ENCODE peak calls at places on chromosomes 7 and 10, in four cellular contexts. X is GM12878, J is WTC11, W is K562. A is an unnamed sample.

GRCh38 chr10:61084493-61084892 is 140.5 kb upstream of the RHOBTB1 start:
- DNase-seq in W (no peak), J (no peak), X (no peak), A (no peak)

GRCh38 chr7:149707448-149707886 is 65.9 kb downstream of the ZNF467 start:
- DNase-seq in W (peak), X (no peak), J (no peak), A (no peak)

GRCh38 chr10:129389194-129389593 is 77.8 kb upstream of the MGMT start:
- DNase-seq in J (no peak), W (no peak), X (no peak), A (no peak)

GRCh38 chr7:48786951-48787350 is 137.4 kb upstream of the CDC14C start:
- DNase-seq in J (no peak), X (no peak), W (no peak), A (no peak)

GRCh38 chr7:20330176-20330796 is 414 bp upstream of the ITGB8 start:
- DNase-seq in W (peak), X (no peak), J (peak), A (peak)

GRCh38 chr7:1359681-1360485 is 99.4 kb downstream of the MICALL2 start:
- DNase-seq in W (no peak), J (no peak), X (no peak), A (no peak)

GRCh38 chr7:17415955-17416354 is 117.5 kb downstream of the AHR start:
- DNase-seq in J (no peak), X (no peak), W (no peak), A (no peak)

GRCh38 chr7:96189129-96189815 is 132.6 kb downstream of the SLC25A13 start:
- DNase-seq in J (no peak), W (no peak), X (no peak), A (no peak)

GRCh38 chr7:157468221-157469111 is 131.7 kb downstream of the DNAJB6 start:
- DNase-seq in W (no peak), J (no peak), X (no peak), A (no peak)

GRCh38 chr10:11898372-11899066 is 75.4 kb downstream of the PROSER2 start:
- DNase-seq in W (peak), X (no peak), J (no peak), A (peak)

GRCh38 chr7:104328970-104329825 is 795 bp downstream of the LHFPL3 start:
- DNase-seq in W (no peak), X (no peak), J (peak), A (peak)

GRCh38 chr10:129940617-129941198 is 23.4 kb downstream of the EBF3 start:
- DNase-seq in X (no peak), W (no peak), J (no peak), A (no peak)

GRCh38 chr7:72405389-72405788 is 6.7 kb downstream of the CALN1 start:
- DNase-seq in J (no peak), W (peak), X (no peak), A (no peak)

GRCh38 chr7:127876393-127876792 is 154.8 kb downstream of the LRRC4 start:
- DNase-seq in J (no peak), X (no peak), W (no peak), A (no peak)

GRCh38 chr10:103080891-103081581 is 112.0 kb downstream of the NT5C2 start:
- DNase-seq in X (no peak), W (no peak), J (no peak), A (no peak)

GRCh38 chr10:11006428-11006825 is 11.2 kb upstream of the CELF2 start:
- DNase-seq in W (no peak), X (no peak), J (no peak), A (no peak)

GRCh38 chr7:22969010-22969431 is 44.9 kb downstream of the HYCC1 start:
- DNase-seq in J (no peak), X (no peak), W (no peak), A (no peak)

GRCh38 chr10:56911906-56912480 is 550.9 kb upstream of the ZWINT start:
- DNase-seq in J (no peak), X (no peak), W (no peak), A (no peak)

GRCh38 chr7:5266148-5267028 is 16.4 kb upstream of the SLC29A4 start:
- DNase-seq in J (peak), W (peak), X (no peak), A (peak)

GRCh38 chr10:28734940-28735759 is 57.8 kb downstream of the BAMBI start:
- DNase-seq in X (no peak), W (peak), J (no peak), A (peak)

GRCh38 chr7:114708646-114709045 is 213.2 kb upstream of the MDFIC start:
- DNase-seq in J (peak), X (no peak), W (peak), A (no peak)
- TF ChIP-seq USF1 in J (no peak), X (no peak), W (no peak), A (no peak)

GRCh38 chr7:151060113-151060415 is 675 bp downstream of the SLC4A2 start:
- DNase-seq in J (peak), W (no peak), X (no peak), A (no peak)

GRCh38 chr7:151057989-151058765 is 480 bp upstream of the CDK5 start:
- DNase-seq in X (peak), W (peak), J (peak), A (peak)

GRCh38 chr7:151058766-151059361 is 525 bp upstream of the SLC4A2 start:
- DNase-seq in J (no peak), X (no peak), W (peak), A (no peak)

GRCh38 chr7:151060416-151061234 is 1.2 kb downstream of the SLC4A2 start:
- DNase-seq in J (no peak), X (no peak), W (peak), A (peak)

DNA sequence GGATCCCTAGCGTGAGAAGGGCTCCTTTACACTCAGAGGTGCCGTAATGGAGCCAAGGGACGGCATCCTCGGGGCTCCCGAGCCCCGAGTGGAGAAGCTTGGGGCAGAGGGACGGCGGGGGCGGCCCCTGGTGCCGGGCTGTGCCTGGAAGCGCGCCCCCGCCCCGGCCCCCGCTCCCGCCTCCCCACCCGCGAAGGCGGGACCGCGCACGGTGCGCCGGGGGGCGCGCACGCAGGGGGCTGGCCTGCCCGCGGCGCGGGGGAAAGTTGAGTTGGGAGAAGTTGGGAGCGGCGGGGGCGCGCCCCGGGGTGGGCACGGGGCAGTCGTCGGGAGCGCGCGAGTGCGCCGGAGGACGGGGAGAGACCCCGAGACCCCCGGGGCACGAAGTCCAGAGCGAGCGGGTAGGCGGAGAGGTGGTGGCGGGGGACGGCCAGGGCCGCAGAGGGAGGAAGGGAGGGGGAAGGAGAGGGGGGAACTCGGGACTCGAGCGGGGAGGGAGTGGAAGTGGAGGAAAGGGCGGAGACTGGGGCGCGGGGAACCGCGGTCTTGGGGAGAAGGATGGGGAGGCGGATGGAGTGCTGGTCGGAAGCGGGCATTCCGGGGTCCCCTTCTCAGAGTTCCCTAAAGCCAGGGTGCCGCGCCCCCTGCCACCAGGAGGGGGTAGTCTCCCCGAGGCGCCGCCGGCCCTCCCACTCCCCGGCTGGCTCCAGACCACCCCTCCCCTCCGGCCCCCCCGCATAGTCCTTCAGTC is at the start of gene SLC4A2:
- DNase-seq in W (peak), X (no peak), J (peak), A (peak)
- TF ChIP-seq USF1 in W (no peak), X (no peak), J (no peak), A (no peak)

DNA sequence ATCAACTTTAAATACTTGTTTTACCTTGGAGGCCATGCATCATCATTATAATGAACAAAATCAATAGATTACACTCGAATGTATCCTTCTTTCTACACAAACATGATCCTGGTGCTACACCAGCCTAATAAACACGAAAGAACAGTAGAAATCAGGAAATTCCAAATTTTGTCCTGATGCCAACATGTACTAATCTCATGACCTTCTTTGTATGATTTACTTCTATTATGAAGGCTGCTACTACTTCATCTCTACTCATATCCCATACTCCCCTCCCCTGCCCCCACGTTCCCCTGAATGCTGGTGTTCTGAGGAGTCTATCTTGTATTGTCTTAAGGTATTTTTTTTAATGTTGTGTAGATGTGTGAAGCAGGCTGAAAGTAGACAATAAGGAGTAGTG is 315.0 kb downstream of the CACNA2D1 start:
- DNase-seq in W (no peak), X (no peak), J (no peak), A (no peak)
- TF ChIP-seq USF1 in W (no peak), X (no peak), J (no peak), A (no peak)

DNA sequence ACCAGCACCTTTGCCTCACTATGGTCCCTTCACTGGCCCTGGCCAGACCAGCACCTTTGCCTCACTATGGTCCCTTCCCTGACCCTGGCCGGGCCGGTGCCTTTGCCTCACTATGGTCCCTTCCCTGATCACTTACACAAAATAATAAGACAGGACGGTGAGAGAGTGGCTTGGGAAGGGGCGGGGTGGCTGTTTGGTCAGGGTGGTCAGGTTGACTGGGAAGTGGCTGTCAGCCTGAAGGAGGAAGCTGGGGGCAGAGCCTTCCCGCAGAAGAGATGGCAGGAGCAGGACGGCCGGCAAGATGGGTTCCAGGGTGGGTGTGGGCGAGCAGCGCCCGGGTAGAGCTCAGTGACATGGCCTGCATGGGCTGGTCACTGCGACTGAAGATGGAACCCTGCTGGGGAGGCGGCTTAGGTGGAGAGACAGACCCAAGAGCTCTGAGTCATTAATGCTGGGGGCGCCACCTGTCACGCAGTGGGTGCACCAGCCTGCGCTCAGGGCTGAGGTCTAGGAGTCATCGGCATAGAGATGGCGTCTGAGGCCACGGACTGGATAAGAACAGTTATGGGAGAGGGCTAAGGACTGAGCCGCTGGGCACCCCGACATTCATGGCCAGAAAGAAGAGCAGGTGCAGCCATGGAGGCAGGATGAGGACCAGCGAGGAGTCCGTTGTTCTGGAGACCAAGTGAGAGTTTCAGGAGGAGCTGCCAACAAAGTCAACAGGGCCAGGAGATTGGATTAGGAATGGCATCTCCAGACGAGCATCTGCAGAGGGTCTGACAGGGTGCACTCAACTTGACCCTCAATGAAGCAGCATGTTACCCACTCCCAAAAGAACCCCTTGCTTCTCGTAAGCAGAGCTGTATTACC is 91.8 kb downstream of the CHST15 start:
- DNase-seq in W (no peak), J (no peak), X (no peak), A (peak)
- TF ChIP-seq USF1 in W (no peak), J (no peak), X (no peak), A (no peak)

GRCh38 chr10:80468806-80469421 is 14.8 kb downstream of the TSPAN14 start:
- DNase-seq in J (no peak), W (no peak), X (no peak), A (no peak)
- TF ChIP-seq USF1 in J (no peak), W (no peak), X (no peak), A (no peak)

DNA sequence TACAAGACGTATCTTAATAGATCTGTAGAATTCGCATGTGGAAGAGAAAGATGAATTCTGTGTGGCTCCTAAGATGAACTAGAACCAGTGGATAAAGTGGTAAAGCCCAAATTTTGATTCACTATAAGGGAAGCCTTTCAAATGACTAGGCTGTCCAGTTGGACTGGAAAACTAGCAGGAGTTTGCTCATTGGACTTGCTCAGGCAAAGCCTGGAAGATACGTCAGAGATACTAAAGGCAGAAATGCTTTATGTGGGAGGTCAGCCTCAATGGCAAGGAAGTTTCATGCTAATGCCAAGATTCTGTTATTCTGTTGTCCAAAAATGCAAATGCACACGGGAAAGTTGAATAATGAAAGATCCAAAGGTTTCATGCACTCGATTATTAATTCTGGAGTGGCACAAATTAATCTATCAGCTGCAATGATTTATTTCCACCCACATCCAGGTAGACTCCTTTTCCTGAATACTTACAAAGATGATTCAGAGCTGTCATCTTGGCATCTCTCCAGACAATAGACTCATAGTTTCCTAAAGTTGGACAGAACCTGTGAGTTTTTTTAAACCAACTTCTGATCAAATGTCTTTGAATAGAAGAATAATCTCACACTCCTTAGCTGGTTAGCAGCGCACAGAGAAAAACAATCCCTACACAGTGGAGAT is 20.5 kb upstream of the PPP1R3C start:
- DNase-seq in J (no peak), X (no peak), W (no peak), A (no peak)
- TF ChIP-seq USF1 in J (no peak), X (no peak), W (no peak), A (no peak)

DNA sequence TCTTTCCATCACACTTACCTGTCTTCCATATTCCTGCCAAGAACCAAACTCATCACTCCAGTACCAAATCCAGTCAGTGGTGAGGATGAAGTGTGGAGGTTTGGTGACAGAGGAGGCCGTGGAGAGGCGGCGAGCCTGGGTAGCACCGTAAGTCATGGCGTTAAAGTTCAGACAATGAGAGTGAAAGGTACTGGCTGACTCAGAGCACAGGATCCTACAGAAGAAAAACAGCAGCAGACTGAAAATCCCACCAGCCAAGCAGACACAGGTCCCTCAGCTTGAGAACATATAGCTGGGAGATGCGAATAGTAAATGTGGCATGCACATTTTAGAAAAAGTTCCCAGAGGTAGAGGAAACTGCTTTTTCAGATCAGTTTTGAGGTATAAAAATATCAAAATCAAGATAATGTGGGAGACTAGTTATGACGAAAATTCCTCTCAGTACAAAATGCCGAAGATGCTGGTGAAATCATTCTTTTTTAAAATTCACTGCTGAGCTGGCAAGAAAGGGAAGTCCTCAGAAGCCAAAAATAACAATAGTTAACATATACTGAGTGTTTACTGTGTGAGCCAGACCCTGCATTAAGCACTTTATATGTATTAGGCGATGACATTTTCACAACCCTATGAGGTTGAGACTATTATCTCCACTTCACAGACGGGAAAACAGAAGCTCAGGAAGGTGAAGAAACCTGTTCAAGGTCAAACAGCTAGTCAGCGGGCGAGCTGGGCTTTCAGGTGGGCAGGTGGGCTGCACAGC is 20.9 kb downstream of the PARP12 start:
- DNase-seq in J (no peak), W (no peak), X (no peak), A (no peak)
- TF ChIP-seq USF1 in J (no peak), W (no peak), X (no peak), A (no peak)